ENCODE peak calls at places on chromosomes 2 and 18, in six cellular contexts. J is PC-3, O is hepatocyte, C is HCT116, K is OCI-LY7, U is GM23248. A is an unnamed sample.

GRCh38 chr2:177295479-177295878 is 31.0 kb upstream of the NFE2L2 start:
- DNase-seq in J (no peak), O (peak), C (no peak), K (no peak), U (peak), A (no peak)

GRCh38 chr2:151632993-151633592 is 101.2 kb downstream of the NEB start:
- DNase-seq in J (peak), O (no peak), C (peak), K (peak), U (peak), A (no peak)

GRCh38 chr2:61793389-61793836 is 60.4 kb downstream of the FAM161A start:
- DNase-seq in J (peak), O (peak), C (peak), K (peak), U (peak), A (peak)

GRCh38 chr2:26483957-26484565 is 6.1 kb upstream of the OTOF start:
- DNase-seq in J (no peak), O (no peak), C (no peak), K (no peak), U (no peak), A (no peak)

GRCh38 chr2:207950063-207950760 is 75.1 kb downstream of the PLEKHM3 start:
- DNase-seq in J (no peak), O (no peak), C (no peak), K (no peak), U (no peak), A (no peak)

GRCh38 chr2:113200236-113200635 is 26.5 kb downstream of the PSD4 start:
- DNase-seq in J (peak), O (no peak), C (no peak), K (no peak), U (no peak), A (peak)

GRCh38 chr2:16351137-16351536 is 314.5 kb downstream of the CYRIA start:
- DNase-seq in J (no peak), O (no peak), C (no peak), K (no peak), U (no peak), A (no peak)

GRCh38 chr2:128281852-128282245 is 36.8 kb downstream of the HS6ST1 start:
- DNase-seq in J (no peak), O (no peak), C (no peak), K (no peak), U (no peak), A (no peak)

GRCh38 chr18:23300211-23300887 is 152.7 kb upstream of the RIOK3 start:
- DNase-seq in J (no peak), O (peak), C (no peak), K (no peak), U (no peak), A (no peak)

GRCh38 chr2:232438951-232439757 is 16.8 kb upstream of the ALPI start:
- DNase-seq in J (peak), O (no peak), C (no peak), K (peak), U (no peak), A (no peak)

GRCh38 chr18:79245517-79246001 is 150.2 kb upstream of the NFATC1 start:
- DNase-seq in J (peak), O (no peak), C (peak), K (no peak), U (peak), A (no peak)

GRCh38 chr2:61855178-61855523 is 1.3 kb upstream of the FAM161A start:
- DNase-seq in J (peak), O (peak), C (no peak), K (no peak), U (no peak), A (peak)

GRCh38 chr2:68225119-68225632 is 27.2 kb downstream of the PPP3R1 start:
- DNase-seq in J (peak), O (peak), C (peak), K (peak), U (peak), A (peak)

GRCh38 chr2:152171733-152172132 is 3.8 kb downstream of the STAM2 start:
- DNase-seq in J (peak), O (peak), C (no peak), K (no peak), U (peak), A (no peak)

GRCh38 chr2:127106457-127106997 is 427 bp downstream of the BIN1 start:
- DNase-seq in J (no peak), O (peak), C (no peak), K (no peak), U (no peak), A (peak)

GRCh38 chr18:497688-498087 is 2.8 kb downstream of the COLEC12 start:
- DNase-seq in J (no peak), O (no peak), C (no peak), K (no peak), U (no peak), A (no peak)

GRCh38 chr18:12338382-12338781 is 30.3 kb downstream of the TUBB6 start:
- DNase-seq in J (no peak), O (no peak), C (no peak), K (no peak), U (no peak), A (no peak)

GRCh38 chr18:12336251-12336650 is 28.2 kb downstream of the TUBB6 start:
- DNase-seq in J (peak), O (no peak), C (no peak), K (no peak), U (no peak), A (peak)

GRCh38 chr18:12335503-12335902 is 27.5 kb downstream of the TUBB6 start:
- DNase-seq in J (no peak), O (no peak), C (no peak), K (no peak), U (no peak), A (no peak)

GRCh38 chr18:12334280-12335262 is 26.5 kb downstream of the TUBB6 start:
- DNase-seq in J (no peak), O (no peak), C (no peak), K (no peak), U (no peak), A (peak)

DNA sequence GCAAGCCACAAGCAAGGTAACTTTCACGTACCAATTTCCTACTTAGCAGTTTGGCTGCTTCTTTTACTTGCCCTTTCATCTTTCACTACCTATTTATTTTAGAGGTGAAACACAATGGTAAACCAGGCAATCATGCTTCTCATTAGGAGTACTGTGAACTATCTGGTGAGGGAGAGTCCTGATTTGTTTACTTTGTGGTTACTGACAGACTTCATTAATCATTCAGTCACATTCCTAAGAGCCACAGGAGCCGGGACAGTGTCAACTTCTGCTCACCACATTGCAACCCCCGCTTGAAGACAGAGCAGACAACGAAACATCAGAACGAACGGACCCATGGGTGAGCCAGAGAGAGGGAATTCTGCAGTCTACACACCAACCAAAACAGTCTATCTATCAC is 28.8 kb downstream of the TUBB6 start:
- DNase-seq in J (peak), O (peak), C (no peak), K (no peak), U (peak), A (no peak)
- TF ChIP-seq EZH2phosphoT487 in J (no peak), O (no peak), C (no peak), K (no peak), U (no peak), A (no peak)

DNA sequence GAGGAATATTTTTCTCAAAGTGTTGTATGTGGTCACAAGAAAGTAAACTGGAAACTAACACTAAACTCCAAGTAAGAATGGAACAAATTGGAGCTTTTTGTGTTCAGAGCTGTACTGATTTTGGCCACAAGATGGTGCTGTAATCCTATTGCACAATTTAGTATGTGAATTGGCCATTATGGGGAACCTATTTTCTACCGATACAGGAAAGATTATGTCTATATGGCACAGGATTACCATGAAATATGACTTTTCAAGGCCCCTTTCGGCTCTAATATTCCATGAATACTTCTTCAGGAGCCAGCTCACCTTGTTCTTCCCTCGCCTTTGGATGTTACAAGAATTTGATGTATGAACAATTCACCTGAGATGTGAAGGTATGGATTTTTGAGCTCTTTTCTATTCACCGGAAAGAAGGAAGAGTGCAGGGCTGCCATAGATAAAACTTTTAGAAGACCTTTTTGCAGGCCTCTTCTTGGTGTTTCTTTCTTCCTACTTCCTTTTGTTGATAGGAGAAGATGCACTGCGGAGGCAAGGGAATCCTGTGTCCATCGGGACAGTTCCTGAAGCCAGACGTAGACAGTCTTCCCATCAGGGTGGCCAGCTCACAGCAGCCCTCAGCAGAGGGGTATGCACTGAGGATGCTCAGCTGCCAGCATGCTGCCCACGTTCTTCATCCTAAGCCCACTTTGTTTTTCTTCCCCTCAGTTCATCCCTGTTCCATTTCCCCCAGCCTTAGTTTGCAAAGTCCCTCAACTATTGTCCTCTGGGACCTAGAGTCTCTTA is 13.3 kb downstream of the MRPL44 start:
- DNase-seq in J (peak), O (peak), C (peak), K (peak), U (peak), A (peak)
- TF ChIP-seq EZH2phosphoT487 in J (no peak), O (no peak), C (no peak), K (no peak), U (no peak), A (no peak)

GRCh38 chr18:36514778-36515177 is 217.3 kb downstream of the FHOD3 start:
- DNase-seq in J (no peak), O (no peak), C (no peak), K (no peak), U (no peak), A (peak)
- TF ChIP-seq EZH2phosphoT487 in J (no peak), O (no peak), C (no peak), K (no peak), U (no peak), A (no peak)

GRCh38 chr2:1653137-1653789 is 91.1 kb downstream of the PXDN start:
- DNase-seq in J (peak), O (no peak), C (no peak), K (no peak), U (peak), A (no peak)
- TF ChIP-seq EZH2phosphoT487 in J (no peak), O (no peak), C (no peak), K (no peak), U (peak), A (no peak)

GRCh38 chr2:231380991-231381847 is 14.3 kb upstream of the B3GNT7 start:
- DNase-seq in J (no peak), O (no peak), C (no peak), K (no peak), U (no peak), A (no peak)

GRCh38 chr2:231380307-231380706 is 15.2 kb upstream of the B3GNT7 start:
- DNase-seq in J (no peak), O (no peak), C (no peak), K (no peak), U (no peak), A (no peak)

GRCh38 chr2:231379266-231380215 is 16.0 kb upstream of the B3GNT7 start:
- DNase-seq in J (peak), O (peak), C (no peak), K (no peak), U (no peak), A (no peak)

GRCh38 chr2:231376857-231377256 is 18.7 kb upstream of the B3GNT7 start:
- DNase-seq in J (no peak), O (no peak), C (no peak), K (no peak), U (no peak), A (no peak)

GRCh38 chr2:231378028-231378722 is 17.3 kb upstream of the B3GNT7 start:
- DNase-seq in J (peak), O (peak), C (no peak), K (no peak), U (no peak), A (no peak)
- TF ChIP-seq EZH2phosphoT487 in J (no peak), O (no peak), C (no peak), K (no peak), U (no peak), A (no peak)

GRCh38 chr18:47613929-47614328 is 316.5 kb downstream of the SMAD2 start:
- DNase-seq in J (no peak), O (no peak), C (no peak), K (no peak), U (no peak), A (no peak)

GRCh38 chr18:47619771-47620170 is 310.7 kb downstream of the SMAD2 start:
- DNase-seq in J (no peak), O (no peak), C (no peak), K (no peak), U (no peak), A (no peak)

GRCh38 chr18:47615043-47615442 is 315.4 kb downstream of the SMAD2 start:
- DNase-seq in J (no peak), O (no peak), C (no peak), K (no peak), U (no peak), A (no peak)

GRCh38 chr18:47618758-47619157 is 311.7 kb downstream of the SMAD2 start:
- DNase-seq in J (no peak), O (no peak), C (no peak), K (no peak), U (no peak), A (no peak)
- TF ChIP-seq EZH2phosphoT487 in J (no peak), O (no peak), C (no peak), K (no peak), U (no peak), A (no peak)

DNA sequence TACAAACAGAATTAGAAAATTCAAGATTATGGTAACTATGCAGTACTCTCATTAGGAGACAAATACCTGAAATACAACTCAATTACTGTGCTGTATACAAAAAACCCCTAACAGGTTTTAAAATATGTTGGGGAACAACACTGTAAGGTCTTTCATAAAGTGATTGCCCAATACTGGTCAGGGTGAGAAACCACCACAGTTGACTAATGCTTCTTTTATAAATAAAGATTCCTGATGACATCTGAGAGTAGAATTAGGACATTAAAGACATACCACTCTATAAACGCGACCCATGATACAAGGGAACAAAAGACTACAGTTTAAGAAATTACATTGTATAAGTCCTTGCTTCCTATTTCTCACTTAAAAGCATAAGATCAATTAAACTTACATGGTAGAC is 52.5 kb downstream of the ZNF521 start:
- DNase-seq in J (peak), O (no peak), C (no peak), K (no peak), U (peak), A (no peak)
- TF ChIP-seq EZH2phosphoT487 in J (no peak), O (no peak), C (no peak), K (no peak), U (peak), A (no peak)

A was measured in neural progenitor cell.